ENCODE peak calls at places on chromosomes 11 and 22, in ten cellular contexts. G is T-cell, B is colonic mucosa, U is activated T-helper 1 cell treated with Interleukin-2 at 50 U/mL for 16 hours, T is lower lobe of right lung, S is GM12891, F is NCI-H1092, H is HCEC 1CT, R is lung, Z is HT-29. K is an unnamed sample.
A peak's percentile ranks its signal among the peaks of the same experiment; 100 is the strongest.

GRCh38 chr11:127000291-127000968 is at the start of gene KIRREL3:
- DNase-seq in B (no peak), T (no peak), Z (no peak), F (peak; percentile 22), R (no peak), G (no peak), U (no peak), S (no peak), H (no peak), K (peak; percentile 5)

GRCh38 chr11:76062733-76063132 is 143.6 kb downstream of the WNT11 start:
- DNase-seq in F (no peak), S (peak; percentile 40), H (no peak), B (no peak), Z (no peak), R (no peak), T (no peak), U (no peak), G (no peak), K (no peak)

GRCh38 chr22:46068908-46069481 is 81.3 kb upstream of the PPARA start:
- DNase-seq in H (peak; percentile 85), R (no peak), T (peak; percentile 52), B (no peak), F (no peak), U (no peak), S (no peak), G (no peak), Z (peak; percentile 66), K (no peak)

GRCh38 chr11:42225664-42226063 is 766.2 kb upstream of the LRRC4C start:
- DNase-seq in S (no peak), T (no peak), Z (no peak), U (no peak), H (no peak), F (no peak), G (no peak), R (no peak), B (no peak), K (no peak)

GRCh38 chr11:110830344-110831141 is 118.3 kb upstream of the ARHGAP20 start:
- DNase-seq in H (peak; percentile 35), G (no peak), B (no peak), Z (no peak), R (no peak), S (no peak), T (no peak), U (no peak), F (no peak), K (no peak)

GRCh38 chr11:120608760-120609211 is 97.2 kb downstream of the GRIK4 start:
- DNase-seq in S (no peak), R (no peak), U (no peak), F (no peak), H (peak; percentile 11), Z (no peak), G (no peak), T (peak; percentile 24), B (peak; percentile 34), K (no peak)

GRCh38 chr22:25880524-25880923 is 138.5 kb downstream of the MYO18B start:
- DNase-seq in H (no peak), F (no peak), T (no peak), S (no peak), U (no peak), R (no peak), Z (peak; percentile 2), G (no peak), B (no peak), K (no peak)

GRCh38 chr11:13101836-13102574 is 92.9 kb downstream of the RASSF10 start:
- DNase-seq in B (no peak), U (no peak), G (no peak), R (no peak), F (no peak), T (no peak), S (no peak), Z (no peak), H (no peak), K (no peak)

GRCh38 chr11:44229003-44229570 is 80.9 kb downstream of the ALX4 start:
- DNase-seq in S (no peak), Z (no peak), U (no peak), F (peak; percentile 22), H (no peak), T (no peak), R (no peak), G (no peak), B (peak; percentile 34), K (no peak)

GRCh38 chr11:8652140-8652539 is 30.3 kb downstream of the TRIM66 start:
- DNase-seq in Z (no peak), U (no peak), G (no peak), H (peak; percentile 94), S (no peak), T (no peak), R (no peak), B (no peak), F (no peak), K (no peak)

GRCh38 chr22:45083659-45084305 is 74.0 kb upstream of the PHF21B start:
- DNase-seq in R (no peak), U (no peak), F (no peak), B (no peak), H (peak; percentile 69), T (no peak), Z (no peak), G (no peak), S (no peak), K (no peak)

GRCh38 chr22:26692215-26692614 is 34.8 kb downstream of the MIAT start:
- DNase-seq in R (no peak), F (no peak), B (no peak), Z (no peak), S (no peak), U (no peak), G (no peak), T (no peak), H (no peak), K (no peak)

GRCh38 chr11:95074806-95075563 is 8.3 kb downstream of the SRSF8 start:
- DNase-seq in H (no peak), R (peak; percentile 73), Z (peak; percentile 55), S (no peak), U (no peak), T (peak; percentile 76), F (peak; percentile 20), G (no peak), B (peak; percentile 85), K (peak; percentile 26)

GRCh38 chr11:92765965-92766371 is 203.5 kb upstream of the MTNR1B start:
- DNase-seq in F (no peak), B (peak; percentile 17), Z (no peak), T (peak; percentile 49), H (no peak), S (no peak), G (no peak), U (no peak), R (peak; percentile 33), K (peak; percentile 55)

GRCh38 chr11:61718613-61719302 is 33.7 kb upstream of the MYRF start:
- DNase-seq in T (no peak), G (no peak), R (no peak), Z (no peak), F (peak; percentile 77), U (no peak), H (peak; percentile 51), B (no peak), S (no peak), K (no peak)

GRCh38 chr11:34433899-34434298 is 4.8 kb upstream of the CAT start:
- DNase-seq in T (no peak), H (no peak), U (no peak), F (no peak), S (no peak), G (no peak), R (no peak), B (no peak), Z (no peak), K (no peak)

GRCh38 chr22:23530106-23530505 is 50.0 kb downstream of the IGLL1 start:
- DNase-seq in H (no peak), R (no peak), B (no peak), F (no peak), Z (no peak), U (no peak), G (no peak), T (peak; percentile 10), S (no peak), K (no peak)

GRCh38 chr11:111514216-111515031 is at the start of gene HOATZ:
- DNase-seq in T (peak; percentile 48), U (no peak), Z (no peak), F (no peak), G (no peak), S (no peak), R (no peak), B (no peak), H (no peak), K (no peak)

GRCh38 chr22:46066691-46067090 is 83.6 kb upstream of the PPARA start:
- DNase-seq in B (peak; percentile 70), F (no peak), G (no peak), U (no peak), H (peak; percentile 55), T (peak; percentile 25), Z (peak; percentile 74), S (no peak), R (no peak), K (peak; percentile 68)

GRCh38 chr22:33480118-33480517 is 421.9 kb upstream of the SYN3 start:
- DNase-seq in Z (no peak), G (no peak), T (no peak), U (no peak), H (no peak), F (no peak), S (no peak), B (no peak), R (no peak), K (no peak)

GRCh38 chr22:24727218-24727851 is 47.2 kb downstream of the PIWIL3 start:
- DNase-seq in T (no peak), B (peak; percentile 57), S (no peak), H (peak; percentile 78), F (no peak), U (no peak), Z (peak; percentile 76), R (no peak), G (no peak), K (peak; percentile 90)

GRCh38 chr22:50621948-50622722 is 5.8 kb downstream of the ARSA start:
- DNase-seq in H (no peak), U (no peak), S (no peak), T (no peak), Z (peak; percentile 14), B (peak; percentile 62), G (peak; percentile 27), R (no peak), F (no peak), K (peak; percentile 54)

GRCh38 chr11:105802390-105802789 is 192.5 kb downstream of the GRIA4 start:
- DNase-seq in T (no peak), S (no peak), F (no peak), G (no peak), H (no peak), Z (no peak), U (no peak), B (no peak), R (no peak), K (no peak)

GRCh38 chr11:130087294-130087926 is 17.7 kb downstream of the APLP2 start:
- DNase-seq in Z (no peak), S (no peak), T (no peak), U (no peak), F (no peak), G (no peak), B (no peak), R (no peak), H (no peak), K (no peak)

GRCh38 chr11:118656563-118657165 is 22.8 kb downstream of the TREH start:
- DNase-seq in H (no peak), F (no peak), Z (no peak), G (no peak), U (no peak), T (no peak), R (no peak), B (no peak), S (no peak), K (no peak)

GRCh38 chr11:1840780-1841480 is 2.1 kb downstream of the TNNI2 start:
- DNase-seq in S (no peak), U (no peak), F (no peak), Z (no peak), G (no peak), T (peak; percentile 42), B (no peak), H (no peak), R (no peak), K (no peak)

K was measured in DMS153.